ENCODE peak calls at places on chromosomes 7 and 10, in five cellular contexts. A is GM20000, V is endothelial cell of umbilical vein, W is MM.1S, B is heart right ventricle. L is an unnamed sample.

GRCh38 chr7:52959336-52959735 is 76.1 kb upstream of the POM121L12 start:
- DNase-seq in A (no peak), V (peak), W (no peak), B (no peak), L (no peak)

GRCh38 chr7:139981533-139981932 is 81.2 kb downstream of the PARP12 start:
- DNase-seq in A (no peak), V (no peak), W (no peak), B (no peak), L (no peak)

GRCh38 chr7:127900116-127900515 is 131.1 kb downstream of the LRRC4 start:
- DNase-seq in A (no peak), V (no peak), W (no peak), B (no peak), L (no peak)

GRCh38 chr7:12722136-12722535 is 34.7 kb downstream of the ARL4A start:
- DNase-seq in A (no peak), V (no peak), W (no peak), B (no peak), L (no peak)

GRCh38 chr7:50212666-50213621 is 91.6 kb upstream of the IKZF1 start:
- DNase-seq in A (peak), V (no peak), W (no peak), B (no peak), L (no peak)

GRCh38 chr7:132435016-132435990 is 141.0 kb downstream of the PLXNA4 start:
- DNase-seq in A (no peak), V (no peak), W (no peak), B (no peak), L (no peak)

GRCh38 chr7:42694894-42695553 is 216.8 kb downstream of the C7orf25 start:
- DNase-seq in A (no peak), V (no peak), W (no peak), B (no peak), L (no peak)

GRCh38 chr10:93030409-93030808 is 30.2 kb upstream of the CYP26C1 start:
- DNase-seq in A (no peak), V (peak), W (no peak), B (no peak), L (no peak)

GRCh38 chr10:113099431-113100298 is 149.6 kb downstream of the TCF7L2 start:
- DNase-seq in A (no peak), V (peak), W (no peak), B (no peak), L (peak)

GRCh38 chr7:51069411-51070083 is 247.1 kb downstream of the COBL start:
- DNase-seq in A (no peak), V (peak), W (no peak), B (no peak), L (no peak)

GRCh38 chr10:3422282-3422681 is 249.7 kb upstream of the PITRM1 start:
- DNase-seq in A (no peak), V (no peak), W (no peak), B (no peak), L (no peak)

GRCh38 chr7:121689749-121690148 is 183.2 kb upstream of the PTPRZ1 start:
- DNase-seq in A (no peak), V (no peak), W (no peak), B (no peak), L (no peak)

GRCh38 chr7:74355091-74355490 is 65.9 kb downstream of the CLIP2 start:
- DNase-seq in A (no peak), V (peak), W (no peak), B (no peak), L (peak)

GRCh38 chr7:155810607-155811559 is 1.4 kb downstream of the SHH start:
- DNase-seq in A (no peak), V (no peak), W (no peak), B (no peak), L (no peak)

GRCh38 chr7:110529175-110529574 is 561.8 kb upstream of the LRRN3 start:
- DNase-seq in A (no peak), V (no peak), W (no peak), B (no peak), L (no peak)

GRCh38 chr10:32629910-32630309 is 184.0 kb downstream of the CCDC7 start:
- DNase-seq in A (no peak), V (no peak), W (no peak), B (no peak), L (no peak)

GRCh38 chr10:6091630-6092029 is 2.8 kb downstream of the RBM17 start:
- DNase-seq in A (no peak), V (peak), W (no peak), B (peak), L (no peak)

GRCh38 chr10:61744469-61744868 is 81.7 kb downstream of the CABCOCO1 start:
- DNase-seq in A (no peak), V (no peak), W (peak), B (no peak), L (no peak)

GRCh38 chr10:70925377-70926214 is 37.2 kb upstream of the PCBD1 start:
- DNase-seq in A (peak), V (peak), W (no peak), B (peak), L (peak)

GRCh38 chr10:62130948-62131347 is 137.7 kb downstream of the RTKN2 start:
- DNase-seq in A (no peak), V (peak), W (no peak), B (peak), L (no peak)

GRCh38 chr10:102919237-102919959 is 1.3 kb downstream of the CNNM2 start:
- DNase-seq in A (peak), V (peak), W (no peak), B (peak), L (peak)

GRCh38 chr7:55432937-55433784 is 68.0 kb downstream of the LANCL2 start:
- DNase-seq in A (peak), V (peak), W (peak), B (no peak), L (peak)

GRCh38 chr10:97059006-97059871 is 126.5 kb downstream of the SLIT1 start:
- DNase-seq in A (no peak), V (no peak), W (no peak), B (no peak), L (no peak)

GRCh38 chr7:151077705-151078232 is 2.8 kb downstream of the FASTK start:
- DNase-seq in A (no peak), V (no peak), W (no peak), B (no peak), L (no peak)

GRCh38 chr7:24966802-24967201 is 13.2 kb downstream of the OSBPL3 start:
- DNase-seq in A (no peak), V (no peak), W (no peak), B (no peak), L (no peak)

GRCh38 chr7:148804343-148805234 is 79.5 kb downstream of the EZH2 start:
- DNase-seq in A (no peak), V (no peak), W (no peak), B (no peak), L (no peak)

GRCh38 chr7:131927770-131928169 is 371.3 kb upstream of the PODXL start:
- DNase-seq in A (no peak), V (no peak), W (no peak), B (no peak), L (no peak)

GRCh38 chr10:75099952-75100763 is 11.3 kb upstream of the SAMD8 start:
- DNase-seq in A (peak), V (peak), W (peak), B (peak), L (peak)

GRCh38 chr7:77247206-77247850 is 47.7 kb upstream of the FGL2 start:
- DNase-seq in A (peak), V (peak), W (peak), B (peak), L (peak)
- TF ChIP-seq CTCF in A (peak), V (peak), W (peak), B (peak), L (peak)

DNA sequence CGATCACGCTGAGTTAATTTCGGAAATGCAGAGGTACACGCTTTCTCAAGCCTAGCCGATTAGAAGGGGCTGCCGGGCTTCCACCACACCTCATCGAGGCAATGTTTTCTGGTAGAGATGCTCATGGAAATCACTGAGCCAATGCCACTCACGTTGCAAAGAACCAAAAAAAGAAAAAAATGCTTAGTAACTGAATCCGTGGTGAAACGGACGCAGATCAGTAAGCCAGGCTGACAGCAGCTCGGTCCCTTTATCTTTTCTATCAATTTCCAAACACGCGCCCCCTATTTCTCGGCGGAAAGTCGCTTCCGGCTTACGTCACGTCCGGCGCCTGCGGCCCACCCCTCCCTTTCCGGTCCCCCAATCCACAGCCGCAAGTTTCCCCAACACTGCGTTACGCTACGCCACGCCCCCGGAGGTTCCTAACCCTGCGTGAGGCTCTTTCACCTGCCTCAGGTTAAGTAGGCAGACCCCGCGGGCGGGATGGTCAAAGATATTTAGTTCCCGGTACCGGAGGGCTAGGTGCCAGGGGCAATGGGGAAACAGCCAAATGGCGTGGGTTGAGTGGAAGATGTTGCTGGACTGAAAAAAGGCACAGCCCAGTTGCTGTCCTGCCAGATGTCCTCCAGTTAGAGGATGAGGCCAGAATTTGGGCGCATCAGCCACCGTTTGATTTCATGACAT is at the start of gene NSUN6:
- DNase-seq in A (peak), V (peak), W (peak), B (peak), L (peak)
- TF ChIP-seq CTCF in A (no peak), V (no peak), W (no peak), B (no peak), L (no peak)

DNA sequence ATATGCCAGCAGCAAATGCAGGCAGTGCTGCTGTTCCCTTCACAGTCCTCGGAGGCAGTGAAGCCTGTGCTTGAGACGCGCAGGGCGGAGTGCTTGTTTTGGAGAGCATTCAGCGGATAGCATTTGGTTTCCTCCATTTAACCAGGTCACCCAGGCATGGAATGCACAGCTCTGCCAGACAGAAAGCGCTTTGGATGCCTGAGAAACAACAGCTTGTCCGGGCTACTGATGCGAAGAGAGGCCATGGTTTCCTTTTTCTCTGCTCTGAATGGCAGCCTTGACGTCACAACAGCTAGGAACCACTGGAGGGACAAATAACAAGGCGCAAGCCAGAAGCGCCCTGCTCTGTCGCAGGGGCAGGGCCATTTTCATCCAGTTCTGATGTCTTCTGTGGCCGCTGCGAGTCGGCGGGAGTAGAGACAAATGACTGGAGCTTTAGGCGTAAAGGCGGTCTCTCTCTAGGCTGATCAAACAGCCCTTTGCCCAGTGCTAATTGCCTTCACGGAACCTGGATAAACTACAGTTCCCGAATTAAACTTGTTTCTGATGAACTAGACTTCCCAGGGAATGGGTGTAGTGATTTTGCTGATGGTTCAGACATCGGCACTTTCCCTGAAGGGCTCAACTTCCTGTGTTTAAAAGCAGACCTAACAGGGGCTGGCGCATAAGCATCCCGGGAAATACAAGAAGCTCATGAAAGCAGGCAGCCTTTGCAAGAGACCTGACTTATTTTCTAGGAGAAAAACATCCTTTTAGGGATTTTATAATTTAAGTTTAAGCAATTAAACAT is 187.6 kb upstream of the KLF14 start:
- DNase-seq in A (no peak), V (peak), W (no peak), B (peak), L (peak)
- TF ChIP-seq CTCF in A (no peak), V (no peak), W (no peak), B (no peak), L (no peak)

GRCh38 chr7:6012355-6013104 is 3.5 kb downstream of the AIMP2 start:
- DNase-seq in A (no peak), V (no peak), W (no peak), B (no peak), L (no peak)

GRCh38 chr7:6011541-6011940 is 2.5 kb downstream of the AIMP2 start:
- DNase-seq in A (no peak), V (no peak), W (no peak), B (no peak), L (no peak)

GRCh38 chr7:6008668-6009611 is at the start of the genes AIMP2 and PMS2:
- DNase-seq in A (peak), V (peak), W (peak), B (peak), L (peak)
- TF ChIP-seq CTCF in A (no peak), V (no peak), W (peak), B (no peak), L (peak)

L was measured in adrenal gland.